ENCODE peak calls at places on chromosomes 16 and 17, in four cellular contexts. One of them, this sample, is unnamed.

GRCh38 chr17:40602445-40603443 is 37.5 kb upstream of the CCR7 start:
- DNase-seq in stomach: no peak
- DNase-seq in body of pancreas: no peak
- DNase-seq in adrenal gland: no peak
- DNase-seq in this sample: no peak

GRCh38 chr17:61461967-61462733 is 9.9 kb downstream of the TBX4 start:
- DNase-seq in body of pancreas: no peak
- DNase-seq in adrenal gland: no peak
- DNase-seq in stomach: no peak
- DNase-seq in this sample: peak

GRCh38 chr16:20956319-20956718 is 55.7 kb downstream of the LYRM1 start:
- DNase-seq in stomach: no peak
- DNase-seq in adrenal gland: no peak
- DNase-seq in body of pancreas: no peak
- DNase-seq in this sample: no peak

GRCh38 chr16:66188786-66189725 is 177.4 kb upstream of the CDH5 start:
- DNase-seq in stomach: no peak
- DNase-seq in body of pancreas: no peak
- DNase-seq in adrenal gland: no peak
- DNase-seq in this sample: no peak

GRCh38 chr17:56593741-56594527 is 435 bp downstream of the NOG start:
- DNase-seq in stomach: peak
- DNase-seq in body of pancreas: peak
- DNase-seq in adrenal gland: peak
- DNase-seq in this sample: peak

GRCh38 chr17:39754958-39755549 is 17.3 kb downstream of the GRB7 start:
- DNase-seq in stomach: no peak
- DNase-seq in adrenal gland: no peak
- DNase-seq in body of pancreas: no peak
- DNase-seq in this sample: no peak

GRCh38 chr17:64183815-64184397 is 54.0 kb upstream of the ERN1 start:
- DNase-seq in stomach: no peak
- DNase-seq in adrenal gland: no peak
- DNase-seq in body of pancreas: no peak
- DNase-seq in this sample: no peak

GRCh38 chr17:29591737-29592624 is 951 bp upstream of the ANKRD13B start:
- DNase-seq in adrenal gland: peak
- DNase-seq in stomach: peak
- DNase-seq in body of pancreas: peak
- DNase-seq in this sample: peak

GRCh38 chr16:10641953-10642949 is 52.5 kb downstream of the TEKT5 start:
- DNase-seq in adrenal gland: no peak
- DNase-seq in body of pancreas: no peak
- DNase-seq in stomach: no peak
- DNase-seq in this sample: peak

GRCh38 chr16:12625068-12625467 is 178.6 kb downstream of the CPPED1 start:
- DNase-seq in stomach: no peak
- DNase-seq in adrenal gland: no peak
- DNase-seq in body of pancreas: no peak
- DNase-seq in this sample: no peak

GRCh38 chr17:57045868-57046671 is 39.0 kb upstream of the AKAP1 start:
- DNase-seq in body of pancreas: no peak
- DNase-seq in adrenal gland: no peak
- DNase-seq in stomach: peak
- DNase-seq in this sample: no peak

GRCh38 chr17:29444589-29444988 is 54.4 kb downstream of the TAOK1 start:
- DNase-seq in stomach: no peak
- DNase-seq in body of pancreas: no peak
- DNase-seq in adrenal gland: no peak
- DNase-seq in this sample: no peak

GRCh38 chr16:919658-920631 is 50.8 kb downstream of the LMF1 start:
- DNase-seq in adrenal gland: no peak
- DNase-seq in body of pancreas: no peak
- DNase-seq in stomach: no peak
- DNase-seq in this sample: no peak

GRCh38 chr17:68955181-68955841 is at the start of gene ABCA8:
- DNase-seq in stomach: no peak
- DNase-seq in adrenal gland: peak
- DNase-seq in body of pancreas: peak
- DNase-seq in this sample: no peak

GRCh38 chr17:66725956-66726355 is 109.0 kb upstream of the CACNG5 start:
- DNase-seq in adrenal gland: no peak
- DNase-seq in stomach: no peak
- DNase-seq in body of pancreas: no peak
- DNase-seq in this sample: no peak

GRCh38 chr17:17445296-17445924 is 31.4 kb upstream of the MED9 start:
- DNase-seq in adrenal gland: no peak
- DNase-seq in stomach: no peak
- DNase-seq in body of pancreas: no peak
- DNase-seq in this sample: no peak

GRCh38 chr17:17446666-17447155 is 30.1 kb upstream of the MED9 start:
- DNase-seq in adrenal gland: no peak
- DNase-seq in stomach: no peak
- DNase-seq in body of pancreas: no peak
- DNase-seq in this sample: no peak

GRCh38 chr17:17448076-17448475 is 28.7 kb upstream of the MED9 start:
- DNase-seq in stomach: no peak
- DNase-seq in body of pancreas: no peak
- DNase-seq in adrenal gland: no peak
- DNase-seq in this sample: no peak

GRCh38 chr17:17447264-17447663 is 29.5 kb upstream of the MED9 start:
- DNase-seq in stomach: no peak
- DNase-seq in body of pancreas: no peak
- DNase-seq in adrenal gland: no peak
- DNase-seq in this sample: no peak

GRCh38 chr17:17445925-17446665 is 30.7 kb upstream of the MED9 start:
- DNase-seq in body of pancreas: peak
- DNase-seq in stomach: peak
- DNase-seq in adrenal gland: no peak
- DNase-seq in this sample: no peak
- TF ChIP-seq POLR2A in body of pancreas: peak
- TF ChIP-seq POLR2A in stomach: no peak
- TF ChIP-seq POLR2A in adrenal gland: no peak
- TF ChIP-seq POLR2A in this sample: no peak

DNA sequence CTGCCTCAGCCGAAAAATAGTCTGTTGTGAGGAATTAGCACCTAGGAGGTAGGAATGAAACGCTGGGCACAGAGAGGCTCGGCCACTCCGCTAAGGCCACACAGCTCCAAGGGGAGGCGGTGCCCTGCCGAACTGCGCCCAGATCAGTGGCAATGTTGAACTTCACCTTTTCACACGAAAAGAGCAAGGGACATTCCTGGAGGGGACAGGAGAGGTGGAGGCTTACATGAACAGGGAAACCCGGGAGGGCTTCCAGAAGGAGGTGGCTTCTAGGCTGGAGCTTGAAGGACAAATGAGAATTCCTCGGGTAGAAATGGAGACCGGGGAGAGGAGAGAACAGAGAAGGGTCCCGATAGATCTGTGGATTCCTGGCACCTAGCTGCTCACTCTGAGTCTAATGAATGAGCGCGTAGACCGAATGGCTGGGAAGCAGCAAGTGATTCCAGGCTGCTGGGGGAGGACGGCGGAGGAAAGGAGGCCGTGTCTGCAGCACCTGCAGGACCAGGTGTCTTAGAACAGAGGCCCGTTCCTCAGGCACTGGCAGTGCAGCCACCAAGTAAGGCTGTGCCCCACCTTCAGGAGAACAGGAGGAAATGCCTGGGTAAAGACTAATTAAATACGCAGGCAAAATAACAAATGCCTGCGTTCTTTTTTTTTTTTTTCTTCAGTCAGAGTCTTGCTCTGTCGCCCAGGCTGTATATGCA is 723 bp upstream of the SLC38A10 start:
- DNase-seq in stomach: peak
- DNase-seq in adrenal gland: no peak
- DNase-seq in body of pancreas: peak
- DNase-seq in this sample: peak
- TF ChIP-seq POLR2A in stomach: no peak
- TF ChIP-seq POLR2A in adrenal gland: no peak
- TF ChIP-seq POLR2A in body of pancreas: peak
- TF ChIP-seq POLR2A in this sample: no peak

GRCh38 chr16:29820271-29820701 is at the start of gene MVP:
- DNase-seq in body of pancreas: peak
- DNase-seq in stomach: peak
- DNase-seq in adrenal gland: peak
- DNase-seq in this sample: no peak
- TF ChIP-seq POLR2A in body of pancreas: peak
- TF ChIP-seq POLR2A in stomach: no peak
- TF ChIP-seq POLR2A in adrenal gland: no peak
- TF ChIP-seq POLR2A in this sample: no peak

DNA sequence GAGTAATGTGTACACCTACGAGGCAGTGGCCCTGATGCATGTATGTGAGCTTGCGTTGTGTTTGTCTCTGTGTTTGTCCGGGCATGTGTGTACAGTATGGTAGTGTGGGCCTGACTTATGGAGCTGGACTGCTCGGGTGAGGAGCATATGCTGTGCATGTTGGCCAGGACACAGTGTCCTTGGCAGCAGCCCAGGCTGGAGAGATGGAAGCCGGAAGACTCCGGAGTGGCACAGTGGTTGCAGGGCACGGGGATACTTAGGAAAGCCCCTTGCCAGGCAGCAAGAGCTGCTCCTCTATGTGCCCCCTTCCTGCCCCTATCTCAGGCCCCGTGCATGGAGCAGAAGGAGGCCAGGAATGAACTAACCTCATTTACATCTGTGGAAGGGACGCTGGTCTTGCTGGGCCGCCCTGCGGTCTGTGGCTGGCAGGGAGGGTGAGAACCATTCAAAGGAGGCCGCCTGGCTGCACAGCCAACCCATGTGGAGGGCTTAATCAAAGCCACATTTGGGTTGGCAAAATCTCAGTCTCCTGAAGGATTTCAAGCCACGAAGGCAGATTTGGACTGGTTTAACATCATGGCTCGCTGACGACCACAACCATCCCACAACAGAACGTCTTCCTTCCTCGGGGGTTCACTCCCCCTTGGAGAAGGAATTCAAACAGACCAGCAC is 32.2 kb upstream of the RCVRN start:
- DNase-seq in adrenal gland: no peak
- DNase-seq in stomach: no peak
- DNase-seq in body of pancreas: no peak
- DNase-seq in this sample: no peak
- TF ChIP-seq POLR2A in adrenal gland: no peak
- TF ChIP-seq POLR2A in stomach: no peak
- TF ChIP-seq POLR2A in body of pancreas: no peak
- TF ChIP-seq POLR2A in this sample: no peak

GRCh38 chr16:2520784-2521577 is 810 bp downstream of the AMDHD2 start:
- DNase-seq in body of pancreas: peak
- DNase-seq in adrenal gland: peak
- DNase-seq in stomach: peak
- DNase-seq in this sample: peak

GRCh38 chr16:2526135-2526534 is 5.1 kb downstream of the CEMP1 start:
- DNase-seq in adrenal gland: no peak
- DNase-seq in body of pancreas: no peak
- DNase-seq in stomach: no peak
- DNase-seq in this sample: no peak

GRCh38 chr16:2524339-2524938 is 4.3 kb downstream of the AMDHD2 start:
- DNase-seq in adrenal gland: no peak
- DNase-seq in stomach: no peak
- DNase-seq in body of pancreas: no peak
- DNase-seq in this sample: no peak

GRCh38 chr16:2527071-2527783 is 4.0 kb downstream of the CEMP1 start:
- DNase-seq in body of pancreas: no peak
- DNase-seq in stomach: no peak
- DNase-seq in adrenal gland: no peak
- DNase-seq in this sample: no peak

GRCh38 chr16:2523801-2524231 is 3.6 kb downstream of the AMDHD2 start:
- DNase-seq in body of pancreas: no peak
- DNase-seq in adrenal gland: no peak
- DNase-seq in stomach: no peak
- DNase-seq in this sample: no peak
- TF ChIP-seq POLR2A in body of pancreas: no peak
- TF ChIP-seq POLR2A in adrenal gland: no peak
- TF ChIP-seq POLR2A in stomach: no peak
- TF ChIP-seq POLR2A in this sample: no peak